ENCODE peak calls at places on chromosome 11, in nine cellular contexts. One of them, this sample, is unnamed.

GRCh38 chr11:116173946-116174911 is 598.6 kb downstream of the BUD13 start:
- DNase-seq in small intestine: no peak
- DNase-seq in T-cell: no peak
- DNase-seq in substantia nigra: no peak
- DNase-seq in left ventricle myocardium inferior: no peak
- DNase-seq in H7: peak; percentile 59
- DNase-seq in fibroblast of the aortic adventitia: no peak
- DNase-seq in RKO: no peak
- DNase-seq in CD8-positive, alpha-beta T cell: no peak
- DNase-seq in this sample: no peak

GRCh38 chr11:15229069-15229468 is 114.3 kb downstream of the INSC start:
- DNase-seq in small intestine: no peak
- DNase-seq in T-cell: no peak
- DNase-seq in substantia nigra: no peak
- DNase-seq in left ventricle myocardium inferior: no peak
- DNase-seq in H7: no peak
- DNase-seq in fibroblast of the aortic adventitia: no peak
- DNase-seq in RKO: no peak
- DNase-seq in CD8-positive, alpha-beta T cell: no peak
- DNase-seq in this sample: no peak

GRCh38 chr11:16216831-16217230 is 139.5 kb downstream of the SOX6 start:
- DNase-seq in small intestine: no peak
- DNase-seq in T-cell: no peak
- DNase-seq in substantia nigra: no peak
- DNase-seq in left ventricle myocardium inferior: no peak
- DNase-seq in H7: no peak
- DNase-seq in fibroblast of the aortic adventitia: no peak
- DNase-seq in RKO: no peak
- DNase-seq in CD8-positive, alpha-beta T cell: no peak
- DNase-seq in this sample: no peak

GRCh38 chr11:57800444-57801184 is 39.0 kb downstream of the CTNND1 start:
- DNase-seq in small intestine: peak; percentile 83
- DNase-seq in T-cell: peak; percentile 10
- DNase-seq in substantia nigra: peak; percentile 12
- DNase-seq in left ventricle myocardium inferior: no peak
- DNase-seq in H7: peak; percentile 77
- DNase-seq in fibroblast of the aortic adventitia: peak; percentile 81
- DNase-seq in RKO: peak; percentile 82
- DNase-seq in CD8-positive, alpha-beta T cell: no peak
- DNase-seq in this sample: no peak

GRCh38 chr11:9250139-9250582 is 15.0 kb downstream of the DENND5A start:
- DNase-seq in small intestine: peak; percentile 20
- DNase-seq in T-cell: peak; percentile 26
- DNase-seq in substantia nigra: no peak
- DNase-seq in left ventricle myocardium inferior: no peak
- DNase-seq in H7: no peak
- DNase-seq in fibroblast of the aortic adventitia: peak; percentile 66
- DNase-seq in RKO: no peak
- DNase-seq in CD8-positive, alpha-beta T cell: peak; percentile 47
- DNase-seq in this sample: no peak

GRCh38 chr11:46903846-46904245 is 14.5 kb downstream of the LRP4 start:
- DNase-seq in small intestine: no peak
- DNase-seq in T-cell: no peak
- DNase-seq in substantia nigra: peak; percentile 91
- DNase-seq in left ventricle myocardium inferior: peak; percentile 76
- DNase-seq in H7: peak; percentile 87
- DNase-seq in fibroblast of the aortic adventitia: no peak
- DNase-seq in RKO: no peak
- DNase-seq in CD8-positive, alpha-beta T cell: no peak
- DNase-seq in this sample: no peak

GRCh38 chr11:67344264-67344663 is 9.1 kb downstream of the POLD4 start:
- DNase-seq in small intestine: no peak
- DNase-seq in T-cell: no peak
- DNase-seq in substantia nigra: no peak
- DNase-seq in left ventricle myocardium inferior: no peak
- DNase-seq in H7: no peak
- DNase-seq in fibroblast of the aortic adventitia: no peak
- DNase-seq in RKO: no peak
- DNase-seq in CD8-positive, alpha-beta T cell: peak; percentile 34
- DNase-seq in this sample: no peak

GRCh38 chr11:131668867-131669780 is 298.7 kb downstream of the NTM start:
- DNase-seq in small intestine: peak; percentile 32
- DNase-seq in T-cell: peak; percentile 3
- DNase-seq in substantia nigra: peak; percentile 44
- DNase-seq in left ventricle myocardium inferior: no peak
- DNase-seq in H7: peak; percentile 84
- DNase-seq in fibroblast of the aortic adventitia: peak; percentile 22
- DNase-seq in RKO: peak; percentile 58
- DNase-seq in CD8-positive, alpha-beta T cell: peak; percentile 32
- DNase-seq in this sample: peak; percentile 47

GRCh38 chr11:117020287-117020686 is 77.9 kb downstream of the SIK3 start:
- DNase-seq in small intestine: no peak
- DNase-seq in T-cell: no peak
- DNase-seq in substantia nigra: no peak
- DNase-seq in left ventricle myocardium inferior: no peak
- DNase-seq in H7: no peak
- DNase-seq in fibroblast of the aortic adventitia: no peak
- DNase-seq in RKO: no peak
- DNase-seq in CD8-positive, alpha-beta T cell: no peak
- DNase-seq in this sample: no peak

GRCh38 chr11:75025561-75025960 is 36.8 kb downstream of the NEU3 start:
- DNase-seq in small intestine: no peak
- DNase-seq in T-cell: no peak
- DNase-seq in substantia nigra: no peak
- DNase-seq in left ventricle myocardium inferior: no peak
- DNase-seq in H7: no peak
- DNase-seq in fibroblast of the aortic adventitia: no peak
- DNase-seq in RKO: no peak
- DNase-seq in CD8-positive, alpha-beta T cell: no peak
- DNase-seq in this sample: no peak